ENCODE peak calls at places on chromosomes 13 and 19, in ten cellular contexts. X is body of pancreas; Y is MV-4-11; A is myocyte; N is CD8-positive, alpha-beta T cell; U is DMS53; J is fibroblast of villous mesenchyme; B is ecto neural progenitor cell; M is astrocyte of the spinal cord; G is EL. O is an unnamed sample.

GRCh38 chr13:44079413-44080205 is 199.9 kb downstream of the LACC1 start:
- DNase-seq in X (no peak), Y (no peak), A (no peak), N (no peak), U (no peak), J (no peak), B (no peak), M (no peak), G (no peak), O (no peak)

GRCh38 chr19:49534632-49535385 is 7.0 kb downstream of the RCN3 start:
- DNase-seq in X (no peak), Y (peak), A (no peak), N (no peak), U (no peak), J (no peak), B (no peak), M (no peak), G (no peak), O (no peak)

GRCh38 chr13:78862460-78862859 is 203.5 kb upstream of the OBI1 start:
- DNase-seq in X (no peak), Y (no peak), A (no peak), N (no peak), U (no peak), J (no peak), B (no peak), M (no peak), G (no peak), O (no peak)

GRCh38 chr13:95292622-95293021 is 8.6 kb downstream of the ABCC4 start:
- DNase-seq in X (no peak), Y (peak), A (no peak), N (no peak), U (no peak), J (no peak), B (no peak), M (no peak), G (no peak), O (no peak)

GRCh38 chr19:21677696-21678418 is 89.5 kb downstream of the ZNF100 start:
- DNase-seq in X (peak), Y (no peak), A (no peak), N (no peak), U (no peak), J (no peak), B (no peak), M (no peak), G (no peak), O (no peak)

GRCh38 chr19:11174336-11174735 is 18.8 kb upstream of the SPC24 start:
- DNase-seq in X (no peak), Y (no peak), A (no peak), N (no peak), U (no peak), J (no peak), B (no peak), M (no peak), G (no peak), O (no peak)

GRCh38 chr19:991174-991931 is 7.2 kb downstream of the WDR18 start:
- DNase-seq in X (no peak), Y (no peak), A (no peak), N (peak), U (peak), J (peak), B (peak), M (peak), G (peak), O (no peak)

GRCh38 chr19:44748426-44749254 is at the start of gene BCL3:
- DNase-seq in X (peak), Y (no peak), A (peak), N (peak), U (peak), J (no peak), B (no peak), M (no peak), G (no peak), O (no peak)

GRCh38 chr13:78326608-78327007 is 276.7 kb downstream of the POU4F1 start:
- DNase-seq in X (no peak), Y (peak), A (no peak), N (no peak), U (peak), J (no peak), B (no peak), M (no peak), G (no peak), O (no peak)

GRCh38 chr19:33818426-33818825 is 21.8 kb downstream of the KCTD15 start:
- DNase-seq in X (no peak), Y (no peak), A (no peak), N (no peak), U (no peak), J (no peak), B (peak), M (no peak), G (no peak), O (no peak)

O was measured in esophagus squamous epithelium.